ENCODE peak calls at places on chromosome 2, in six cellular contexts. R is psoas muscle, J is stomach, C is ovary, M is esophagus squamous epithelium, Z is transverse colon. N is an unnamed sample.

GRCh38 chr2:96498023-96498431 is 7.1 kb downstream of the NEURL3 start:
- DNase-seq in R (no peak), J (no peak), C (no peak), M (no peak), Z (no peak), N (no peak)

GRCh38 chr2:77552956-77553355 is 30.8 kb upstream of the LRRTM4 start:
- DNase-seq in R (no peak), J (no peak), C (no peak), M (no peak), Z (no peak), N (no peak)

GRCh38 chr2:177334940-177335543 is 57.5 kb upstream of the AGPS start:
- DNase-seq in R (no peak), J (no peak), C (no peak), M (no peak), Z (no peak), N (no peak)

GRCh38 chr2:42336361-42336965 is 24.6 kb downstream of the COX7A2L start:
- DNase-seq in R (no peak), J (no peak), C (no peak), M (no peak), Z (no peak), N (no peak)

GRCh38 chr2:238290079-238290478 is 1.7 kb upstream of the PER2 start:
- DNase-seq in R (peak; percentile 40), J (peak; percentile 90), C (no peak), M (peak; percentile 25), Z (peak; percentile 90), N (peak; percentile 93)

GRCh38 chr2:11752906-11753305 is 6.5 kb downstream of the LPIN1 start:
- DNase-seq in R (no peak), J (no peak), C (no peak), M (no peak), Z (no peak), N (no peak)

GRCh38 chr2:202007015-202008011 is 26.3 kb upstream of the FZD7 start:
- DNase-seq in R (no peak), J (no peak), C (no peak), M (no peak), Z (no peak), N (no peak)

GRCh38 chr2:33336036-33336625 is 140.3 kb upstream of the RASGRP3 start:
- DNase-seq in R (no peak), J (no peak), C (no peak), M (no peak), Z (no peak), N (no peak)

GRCh38 chr2:136693966-136694365 is 71.4 kb upstream of the THSD7B start:
- DNase-seq in R (no peak), J (no peak), C (no peak), M (no peak), Z (no peak), N (no peak)

GRCh38 chr2:55856936-55857335 is 66.6 kb downstream of the EFEMP1 start:
- DNase-seq in R (no peak), J (no peak), C (no peak), M (no peak), Z (no peak), N (no peak)

GRCh38 chr2:223786943-223787342 is 50.4 kb downstream of the AP1S3 start:
- DNase-seq in R (no peak), J (no peak), C (no peak), M (no peak), Z (no peak), N (no peak)

GRCh38 chr2:68784191-68784590 is 49.6 kb downstream of the ARHGAP25 start:
- DNase-seq in R (no peak), J (no peak), C (no peak), M (no peak), Z (no peak), N (no peak)

GRCh38 chr2:218393750-218394290 is 5.8 kb upstream of the CTDSP1 start:
- DNase-seq in R (no peak), J (no peak), C (no peak), M (no peak), Z (no peak), N (peak; percentile 71)

GRCh38 chr2:224417361-224417729 is 15.4 kb upstream of the FAM124B start:
- DNase-seq in R (no peak), J (no peak), C (no peak), M (no peak), Z (no peak), N (no peak)

GRCh38 chr2:207819021-207819687 is 49.4 kb upstream of the FZD5 start:
- DNase-seq in R (no peak), J (no peak), C (no peak), M (no peak), Z (no peak), N (no peak)

GRCh38 chr2:122707224-122707824 is 951.9 kb downstream of the TSN start:
- DNase-seq in R (no peak), J (no peak), C (no peak), M (no peak), Z (no peak), N (no peak)

GRCh38 chr2:27308359-27308875 is at the start of gene UCN:
- DNase-seq in R (peak; percentile 53), J (no peak), C (peak; percentile 55), M (no peak), Z (no peak), N (peak; percentile 30)

GRCh38 chr2:176242211-176242610 is 27.0 kb upstream of the MTX2 start:
- DNase-seq in R (no peak), J (no peak), C (no peak), M (no peak), Z (no peak), N (no peak)

GRCh38 chr2:85873679-85874078 is 15.1 kb downstream of the ST3GAL5 start:
- DNase-seq in R (no peak), J (no peak), C (no peak), M (no peak), Z (no peak), N (no peak)
- TF ChIP-seq CTCF in R (no peak), J (no peak), C (no peak), M (no peak), Z (peak; percentile 12), N (no peak)

GRCh38 chr2:38748391-38748790 is 2.8 kb downstream of the SRSF7 start:
- DNase-seq in R (no peak), J (no peak), C (no peak), M (no peak), Z (no peak), N (no peak)

GRCh38 chr2:38750011-38750792 is 959 bp downstream of the SRSF7 start:
- DNase-seq in R (peak; percentile 59), J (peak; percentile 63), C (peak; percentile 75), M (no peak), Z (peak; percentile 72), N (peak; percentile 78)

GRCh38 chr2:38747007-38747424 is 4.1 kb downstream of the SRSF7 start:
- DNase-seq in R (no peak), J (no peak), C (no peak), M (no peak), Z (no peak), N (no peak)

GRCh38 chr2:38748857-38749804 is 2.0 kb downstream of the SRSF7 start:
- DNase-seq in R (no peak), J (no peak), C (no peak), M (no peak), Z (no peak), N (no peak)

GRCh38 chr2:38747819-38748218 is 3.3 kb downstream of the SRSF7 start:
- DNase-seq in R (no peak), J (no peak), C (no peak), M (no peak), Z (no peak), N (no peak)
- H3K36me3 ChIP-seq in R (peaks cover 72% of the 10 kb centered on the region), J (peaks cover 58% of the 10 kb centered on the region), C (no peaks in the 10 kb centered on the region), M (peaks cover 25% of the 10 kb centered on the region), Z (peaks cover 43% of the 10 kb centered on the region), N (no peaks in the 10 kb centered on the region)

GRCh38 chr2:98444436-98445166 is at the start of gene INPP4A:
- DNase-seq in R (peak; percentile 76), J (peak; percentile 78), C (peak; percentile 84), M (no peak), Z (peak; percentile 80), N (peak; percentile 74)
- TF ChIP-seq CTCF in R (peak; percentile 26), J (no peak), C (no peak), M (peak; percentile 26), Z (no peak), N (no peak)

DNA sequence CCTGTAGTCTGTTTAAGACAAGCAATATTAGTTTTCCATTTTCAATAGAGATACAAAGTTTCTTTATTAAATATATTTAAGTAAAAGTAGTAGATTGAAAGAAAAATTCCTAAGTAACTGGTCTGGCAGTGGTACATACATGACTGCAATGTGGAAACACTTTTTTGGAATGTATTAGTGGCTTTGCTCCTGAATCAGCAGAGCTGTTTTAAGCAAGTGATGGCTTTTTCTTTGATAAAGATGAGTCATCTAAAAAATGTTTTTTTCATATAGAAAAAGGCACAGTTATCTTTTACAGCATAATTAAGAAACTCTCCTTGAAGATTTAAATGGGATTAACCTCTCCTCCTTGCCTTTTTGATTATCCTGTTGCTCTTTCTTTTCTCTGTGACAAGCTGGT is 34.9 kb downstream of the KDM3A start:
- DNase-seq in R (no peak), J (no peak), C (no peak), M (no peak), Z (no peak), N (no peak)
- H3K36me3 ChIP-seq in R (peaks cover 98% of the 10 kb centered on the region), J (peaks cover 29% of the 10 kb centered on the region), C (no peaks in the 10 kb centered on the region), M (peaks cover 8% of the 10 kb centered on the region), Z (peaks cover 40% of the 10 kb centered on the region), N (peaks cover 12% of the 10 kb centered on the region)

GRCh38 chr2:10006248-10007147 is 36.9 kb upstream of the KLF11 start:
- DNase-seq in R (no peak), J (peak; percentile 87), C (no peak), M (no peak), Z (no peak), N (no peak)

GRCh38 chr2:10007440-10007839 is 35.9 kb upstream of the KLF11 start:
- DNase-seq in R (no peak), J (no peak), C (no peak), M (no peak), Z (no peak), N (no peak)

GRCh38 chr2:10009271-10009810 is 34.0 kb upstream of the KLF11 start:
- DNase-seq in R (no peak), J (peak; percentile 43), C (no peak), M (no peak), Z (no peak), N (no peak)

GRCh38 chr2:10008809-10009176 is 34.6 kb upstream of the KLF11 start:
- DNase-seq in R (no peak), J (no peak), C (no peak), M (no peak), Z (no peak), N (peak; percentile 7)

DNA sequence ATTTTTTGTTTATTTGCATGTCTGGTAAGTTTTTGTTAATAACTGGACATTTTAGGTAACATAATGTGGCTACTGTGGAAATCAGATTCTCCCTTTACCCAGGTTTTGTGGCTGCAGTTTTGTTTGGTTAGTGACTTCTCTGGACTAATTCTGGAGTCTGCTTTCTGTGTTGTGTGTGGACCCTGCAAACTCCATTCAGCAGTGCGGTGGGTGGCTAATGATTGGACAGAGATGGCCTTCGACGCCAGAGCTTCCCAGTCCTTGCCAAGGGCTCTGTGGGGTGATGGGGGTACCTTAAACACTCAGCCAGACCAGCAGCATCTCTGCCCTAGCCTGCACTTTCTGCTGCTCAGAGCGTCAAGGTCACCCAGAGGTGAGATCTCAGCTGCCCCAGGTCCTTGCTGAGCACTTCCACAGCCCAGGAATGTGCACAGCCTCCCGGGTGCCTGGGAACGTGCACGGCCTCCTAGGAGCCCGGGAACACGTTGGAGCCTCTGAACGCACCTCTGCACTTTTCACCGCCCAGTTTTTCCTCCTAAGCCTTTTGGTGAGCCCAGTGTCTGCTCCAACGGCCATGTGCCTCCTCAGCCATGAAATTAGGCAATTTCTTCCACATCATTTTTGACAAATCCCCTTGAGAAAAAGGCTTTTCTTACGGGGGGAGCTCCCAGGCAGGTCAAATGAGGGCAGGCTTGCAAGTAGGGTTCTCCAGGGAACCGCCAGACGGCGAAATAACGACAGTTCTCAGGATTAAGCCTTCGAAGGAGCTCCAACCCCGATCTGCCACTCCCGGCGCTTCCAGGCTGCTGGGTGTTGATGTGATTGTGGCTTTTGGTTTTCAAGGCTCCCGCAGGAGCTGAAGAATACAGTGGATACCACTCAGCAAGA is 35.2 kb upstream of the KLF11 start:
- DNase-seq in R (peak; percentile 52), J (no peak), C (no peak), M (no peak), Z (no peak), N (no peak)
- TF ChIP-seq CTCF in R (no peak), J (no peak), C (no peak), M (no peak), Z (no peak), N (no peak)